ENCODE peak calls at places on chromosomes 1 and 21, in four cellular contexts. H is GM23248, C is PC-3, L is MM.1S. P is an unnamed sample.
A peak's percentile ranks its signal among the peaks of the same experiment; 100 is the strongest.

GRCh38 chr1:209652873-209653401 is 712 bp upstream of the LAMB3 start:
- DNase-seq in H (no peak), C (peak; percentile 100), L (peak; percentile 94), P (peak; percentile 66)

GRCh38 chr21:22536511-22536910 is 1538.3 kb downstream of the NCAM2 start:
- DNase-seq in H (peak; percentile 2), C (peak; percentile 81), L (no peak), P (no peak)

GRCh38 chr1:201982082-201982922 is at the start of gene RNPEP:
- DNase-seq in H (peak; percentile 91), C (peak; percentile 54), L (peak; percentile 79), P (peak; percentile 61)

GRCh38 chr1:201039876-201040275 is 16.4 kb upstream of the KIF21B start:
- DNase-seq in H (no peak), C (no peak), L (no peak), P (no peak)

GRCh38 chr1:69691179-69691578 is 123.5 kb downstream of the LRRC7 start:
- DNase-seq in H (no peak), C (no peak), L (no peak), P (no peak)

GRCh38 chr1:226804907-226805759 is 65.3 kb upstream of the PSEN2 start:
- DNase-seq in H (no peak), C (no peak), L (no peak), P (no peak)

GRCh38 chr1:149849947-149850360 is 49.4 kb upstream of the BOLA1 start:
- DNase-seq in H (peak; percentile 36), C (peak; percentile 17), L (peak; percentile 46), P (peak; percentile 5)

GRCh38 chr1:202210969-202211368 is 17.4 kb downstream of the LGR6 start:
- DNase-seq in H (no peak), C (no peak), L (no peak), P (no peak)

GRCh38 chr1:73056826-73057225 is 774.5 kb upstream of the NEGR1 start:
- DNase-seq in H (no peak), C (no peak), L (no peak), P (no peak)

GRCh38 chr1:24256687-24257086 is 62.5 kb upstream of the GRHL3 start:
- DNase-seq in H (no peak), C (no peak), L (peak; percentile 54), P (no peak)

GRCh38 chr21:39616373-39616772 is 3.6 kb downstream of the B3GALT5 start:
- DNase-seq in H (no peak), C (peak; percentile 53), L (no peak), P (no peak)

GRCh38 chr21:39611547-39612190 is 1.1 kb upstream of the B3GALT5 start:
- DNase-seq in H (no peak), C (no peak), L (no peak), P (peak; percentile 27)

GRCh38 chr21:39610705-39611104 is 2.0 kb upstream of the B3GALT5 start:
- DNase-seq in H (no peak), C (peak; percentile 27), L (no peak), P (peak; percentile 88)

GRCh38 chr21:39613029-39613934 is 542 bp downstream of the B3GALT5 start:
- DNase-seq in H (no peak), C (no peak), L (no peak), P (no peak)

DNA sequence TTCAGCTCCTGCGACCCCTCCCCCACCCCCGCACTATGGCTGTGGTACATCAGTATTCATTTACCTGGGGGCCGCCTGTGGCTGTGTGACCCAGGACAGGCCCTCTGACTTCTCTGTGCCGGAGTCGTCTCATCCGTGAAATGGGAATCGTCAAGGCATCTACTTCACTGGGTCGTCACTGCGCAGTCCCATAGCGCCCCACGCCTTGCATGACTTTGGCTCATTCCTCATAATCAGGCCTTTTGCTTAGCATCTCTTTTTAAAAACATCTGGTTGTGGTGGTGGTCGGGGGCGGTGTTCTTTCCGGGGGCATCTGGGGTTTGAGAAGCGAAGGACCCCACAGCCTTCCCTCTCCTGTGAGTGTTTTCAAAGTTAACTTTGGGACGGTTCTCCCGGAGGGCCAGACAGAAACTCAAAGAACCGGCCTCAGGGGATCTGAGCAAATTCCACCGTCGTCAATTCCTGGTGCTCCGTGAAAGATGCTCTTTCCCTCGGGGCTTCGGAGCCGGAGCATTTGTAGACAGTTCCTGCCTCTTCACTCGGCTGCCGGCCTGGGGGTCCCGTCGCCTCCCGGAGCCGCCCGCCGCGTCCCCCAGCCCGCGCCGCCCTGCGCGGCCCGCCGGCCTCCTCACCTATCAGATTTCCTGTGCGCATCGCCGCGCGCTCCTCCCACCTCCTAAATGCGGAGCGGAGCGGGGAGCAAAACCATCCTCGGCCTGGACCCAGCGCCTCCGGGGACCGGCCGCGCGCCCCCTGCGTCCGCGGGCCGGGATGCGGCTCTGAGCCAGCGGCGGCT is at the start of gene B3GALT5:
- DNase-seq in H (no peak), C (peak; percentile 45), L (no peak), P (peak; percentile 94)
- TF ChIP-seq EZH2 in H (peak; percentile 79), C (no peak), L (no peak), P (no peak)

GRCh38 chr1:66505671-66506392 is 28.1 kb upstream of the SGIP1 start:
- DNase-seq in H (peak; percentile 68), C (no peak), L (no peak), P (no peak)
- TF ChIP-seq EZH2phosphoT487 in H (no peak), C (no peak), L (no peak), P (no peak)

GRCh38 chr1:2591581-2592261 is 5.1 kb downstream of the PRXL2B start:
- DNase-seq in H (no peak), C (no peak), L (no peak), P (no peak)
- H3K4me1 ChIP-seq in H (no peaks in the 10 kb centered on the region), C (peaks cover 8% of the 10 kb centered on the region), L (no peaks in the 10 kb centered on the region), P (no peaks in the 10 kb centered on the region)

GRCh38 chr21:35004289-35004688 is 44.8 kb downstream of the RUNX1 start:
- DNase-seq in H (no peak), C (no peak), L (no peak), P (no peak)

GRCh38 chr21:35006248-35006647 is 42.9 kb downstream of the RUNX1 start:
- DNase-seq in H (no peak), C (no peak), L (no peak), P (no peak)

GRCh38 chr21:35005825-35006224 is 43.3 kb downstream of the RUNX1 start:
- DNase-seq in H (no peak), C (no peak), L (no peak), P (no peak)

GRCh38 chr21:35006771-35007170 is 42.3 kb downstream of the RUNX1 start:
- DNase-seq in H (no peak), C (no peak), L (no peak), P (no peak)

GRCh38 chr21:35005077-35005476 is 44.0 kb downstream of the RUNX1 start:
- DNase-seq in H (peak; percentile 39), C (no peak), L (no peak), P (no peak)
- TF ChIP-seq EZH2 in H (no peak), C (no peak), L (no peak), P (no peak)

GRCh38 chr1:228977307-228977706 is 242.0 kb downstream of the RHOU start:
- DNase-seq in H (no peak), C (no peak), L (no peak), P (no peak)

GRCh38 chr1:228979774-228980173 is 244.5 kb downstream of the RHOU start:
- DNase-seq in H (no peak), C (no peak), L (no peak), P (no peak)

GRCh38 chr1:228977741-228978140 is 242.5 kb downstream of the RHOU start:
- DNase-seq in H (no peak), C (no peak), L (no peak), P (no peak)

GRCh38 chr1:228979325-228979699 is 244.0 kb downstream of the RHOU start:
- DNase-seq in H (no peak), C (no peak), L (no peak), P (no peak)

DNA sequence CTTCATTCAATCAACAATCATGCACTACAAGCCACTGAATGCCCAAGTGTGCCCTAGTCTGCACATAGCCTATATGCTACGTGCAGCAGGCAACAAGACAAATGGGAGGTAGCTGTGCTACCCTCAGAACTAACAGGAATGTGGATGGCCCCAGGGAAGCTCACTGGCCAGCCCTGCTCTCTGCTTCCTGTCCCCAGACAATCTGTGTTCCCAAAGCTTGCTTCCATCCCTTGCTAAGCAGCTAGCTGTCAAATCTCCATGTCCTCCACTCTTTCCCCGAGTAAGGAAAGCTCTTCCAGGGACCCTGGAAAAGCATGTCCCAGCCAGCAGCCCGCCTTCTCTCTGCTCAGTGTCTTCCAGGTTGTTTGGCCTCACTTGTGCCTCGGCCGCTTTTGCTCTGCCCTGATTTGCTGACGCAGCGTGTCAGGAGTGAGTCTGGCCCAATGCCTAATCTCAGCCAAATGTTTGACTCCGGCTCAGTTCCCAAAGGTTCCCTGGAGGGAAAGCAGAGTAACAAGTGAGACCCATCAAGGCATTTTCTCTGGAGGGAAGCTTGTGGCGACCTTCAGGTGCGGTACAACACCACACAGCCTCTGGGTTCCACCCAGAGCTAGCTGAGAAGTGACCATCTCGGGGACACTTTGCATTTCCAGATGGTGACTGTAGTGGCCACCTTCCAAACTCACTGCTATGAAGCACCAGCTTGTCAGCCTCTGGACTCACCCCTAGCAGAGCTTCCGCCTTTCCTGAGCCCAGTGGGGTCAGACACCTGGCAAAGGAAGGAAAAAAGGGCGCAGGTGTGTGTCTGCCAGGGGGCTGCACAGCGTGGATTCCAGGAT is 243.4 kb downstream of the RHOU start:
- DNase-seq in H (peak; percentile 45), C (no peak), L (no peak), P (peak; percentile 34)
- TF ChIP-seq EZH2phosphoT487 in H (no peak), C (no peak), L (no peak), P (no peak)

DNA sequence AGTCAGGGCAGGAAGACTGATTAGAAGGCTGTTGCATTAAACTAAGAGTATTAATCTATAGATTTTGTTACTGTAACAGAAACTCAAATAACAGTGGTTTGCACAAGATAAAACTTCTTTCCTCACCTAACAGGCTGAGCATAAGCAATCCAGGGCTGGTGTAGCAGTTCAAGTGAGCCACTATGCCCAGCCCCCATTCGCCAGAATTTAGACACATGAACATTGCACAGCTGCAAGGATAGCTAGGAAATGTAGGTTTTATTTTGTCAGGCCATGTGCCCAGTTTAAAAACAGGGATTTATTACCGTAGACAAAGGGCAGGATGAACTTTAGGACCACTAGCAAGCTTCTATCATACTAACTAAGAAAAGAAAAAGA is 19.5 kb upstream of the DOCK7 start:
- DNase-seq in H (no peak), C (no peak), L (no peak), P (no peak)
- H3K4me1 ChIP-seq in H (no peaks in the 10 kb centered on the region), C (no peaks in the 10 kb centered on the region), L (no peaks in the 10 kb centered on the region), P (no peaks in the 10 kb centered on the region)